ENCODE peak calls at places on chromosome 3, in eight cellular contexts. One of them, this sample, is unnamed.

GRCh38 chr3:70064194-70064787 is 64.8 kb downstream of the SAMMSON start:
- DNase-seq in fibroblast of the conjunctiva: peak
- DNase-seq in activated naive CD4-positive, alpha-beta T cell treated with anti-CD3 and anti-CD28 coated beads, Interleukin-2, amount 10 ng/mL, durations not matched to agents 7 days and 5 days: no peak
- DNase-seq in MG63: no peak
- DNase-seq in activated T-cell treated with anti-CD3 and anti-CD28 coated beads for 4 hours: no peak
- DNase-seq in left ventricle myocardium inferior: no peak
- DNase-seq in T-helper 1 cell: peak
- DNase-seq in SW 1271: no peak
- DNase-seq in this sample: peak

GRCh38 chr3:152149832-152150231 is 118.9 kb upstream of the MBNL1 start:
- DNase-seq in left ventricle myocardium inferior: no peak
- DNase-seq in activated T-cell treated with anti-CD3 and anti-CD28 coated beads for 4 hours: no peak
- DNase-seq in fibroblast of the conjunctiva: no peak
- DNase-seq in SW 1271: no peak
- DNase-seq in T-helper 1 cell: no peak
- DNase-seq in activated naive CD4-positive, alpha-beta T cell treated with anti-CD3 and anti-CD28 coated beads, Interleukin-2, amount 10 ng/mL, durations not matched to agents 7 days and 5 days: no peak
- DNase-seq in MG63: no peak
- DNase-seq in this sample: no peak

GRCh38 chr3:123750659-123751420 is 133.3 kb downstream of the MYLK start:
- DNase-seq in activated naive CD4-positive, alpha-beta T cell treated with anti-CD3 and anti-CD28 coated beads, Interleukin-2, amount 10 ng/mL, durations not matched to agents 7 days and 5 days: no peak
- DNase-seq in MG63: peak
- DNase-seq in SW 1271: peak
- DNase-seq in T-helper 1 cell: no peak
- DNase-seq in fibroblast of the conjunctiva: no peak
- DNase-seq in activated T-cell treated with anti-CD3 and anti-CD28 coated beads for 4 hours: no peak
- DNase-seq in left ventricle myocardium inferior: no peak
- DNase-seq in this sample: peak

GRCh38 chr3:83523470-83524073 is 1435.2 kb upstream of the CADM2 start:
- DNase-seq in activated naive CD4-positive, alpha-beta T cell treated with anti-CD3 and anti-CD28 coated beads, Interleukin-2, amount 10 ng/mL, durations not matched to agents 7 days and 5 days: no peak
- DNase-seq in fibroblast of the conjunctiva: peak
- DNase-seq in MG63: peak
- DNase-seq in SW 1271: no peak
- DNase-seq in activated T-cell treated with anti-CD3 and anti-CD28 coated beads for 4 hours: no peak
- DNase-seq in left ventricle myocardium inferior: no peak
- DNase-seq in T-helper 1 cell: no peak
- DNase-seq in this sample: peak

GRCh38 chr3:12557472-12558105 is 702 bp downstream of the MKRN2 start:
- DNase-seq in fibroblast of the conjunctiva: no peak
- DNase-seq in MG63: no peak
- DNase-seq in left ventricle myocardium inferior: no peak
- DNase-seq in SW 1271: no peak
- DNase-seq in activated T-cell treated with anti-CD3 and anti-CD28 coated beads for 4 hours: no peak
- DNase-seq in T-helper 1 cell: no peak
- DNase-seq in activated naive CD4-positive, alpha-beta T cell treated with anti-CD3 and anti-CD28 coated beads, Interleukin-2, amount 10 ng/mL, durations not matched to agents 7 days and 5 days: no peak
- DNase-seq in this sample: no peak

GRCh38 chr3:41247590-41247989 is 48.3 kb downstream of the CTNNB1 start:
- DNase-seq in activated naive CD4-positive, alpha-beta T cell treated with anti-CD3 and anti-CD28 coated beads, Interleukin-2, amount 10 ng/mL, durations not matched to agents 7 days and 5 days: no peak
- DNase-seq in T-helper 1 cell: no peak
- DNase-seq in SW 1271: no peak
- DNase-seq in MG63: no peak
- DNase-seq in fibroblast of the conjunctiva: no peak
- DNase-seq in left ventricle myocardium inferior: no peak
- DNase-seq in activated T-cell treated with anti-CD3 and anti-CD28 coated beads for 4 hours: no peak
- DNase-seq in this sample: no peak

GRCh38 chr3:43181202-43181910 is 75.5 kb upstream of the POMGNT2 start:
- DNase-seq in left ventricle myocardium inferior: no peak
- DNase-seq in activated T-cell treated with anti-CD3 and anti-CD28 coated beads for 4 hours: peak
- DNase-seq in T-helper 1 cell: peak
- DNase-seq in SW 1271: no peak
- DNase-seq in activated naive CD4-positive, alpha-beta T cell treated with anti-CD3 and anti-CD28 coated beads, Interleukin-2, amount 10 ng/mL, durations not matched to agents 7 days and 5 days: peak
- DNase-seq in fibroblast of the conjunctiva: no peak
- DNase-seq in MG63: no peak
- DNase-seq in this sample: no peak

GRCh38 chr3:193507566-193507965 is 47.1 kb downstream of the ATP13A4 start:
- DNase-seq in MG63: no peak
- DNase-seq in T-helper 1 cell: no peak
- DNase-seq in fibroblast of the conjunctiva: no peak
- DNase-seq in SW 1271: no peak
- DNase-seq in activated naive CD4-positive, alpha-beta T cell treated with anti-CD3 and anti-CD28 coated beads, Interleukin-2, amount 10 ng/mL, durations not matched to agents 7 days and 5 days: no peak
- DNase-seq in activated T-cell treated with anti-CD3 and anti-CD28 coated beads for 4 hours: no peak
- DNase-seq in left ventricle myocardium inferior: no peak
- DNase-seq in this sample: no peak

GRCh38 chr3:120908030-120908802 is at the start of gene STXBP5L:
- DNase-seq in fibroblast of the conjunctiva: peak
- DNase-seq in activated T-cell treated with anti-CD3 and anti-CD28 coated beads for 4 hours: peak
- DNase-seq in left ventricle myocardium inferior: peak
- DNase-seq in T-helper 1 cell: no peak
- DNase-seq in SW 1271: peak
- DNase-seq in MG63: peak
- DNase-seq in activated naive CD4-positive, alpha-beta T cell treated with anti-CD3 and anti-CD28 coated beads, Interleukin-2, amount 10 ng/mL, durations not matched to agents 7 days and 5 days: peak
- DNase-seq in this sample: no peak

GRCh38 chr3:54817628-54818027 is 110.2 kb downstream of the LRTM1 start:
- DNase-seq in activated naive CD4-positive, alpha-beta T cell treated with anti-CD3 and anti-CD28 coated beads, Interleukin-2, amount 10 ng/mL, durations not matched to agents 7 days and 5 days: no peak
- DNase-seq in left ventricle myocardium inferior: no peak
- DNase-seq in T-helper 1 cell: no peak
- DNase-seq in activated T-cell treated with anti-CD3 and anti-CD28 coated beads for 4 hours: no peak
- DNase-seq in SW 1271: no peak
- DNase-seq in MG63: no peak
- DNase-seq in fibroblast of the conjunctiva: no peak
- DNase-seq in this sample: no peak

GRCh38 chr3:167940241-167940640 is 155.5 kb downstream of the GOLIM4 start:
- DNase-seq in MG63: no peak
- DNase-seq in activated naive CD4-positive, alpha-beta T cell treated with anti-CD3 and anti-CD28 coated beads, Interleukin-2, amount 10 ng/mL, durations not matched to agents 7 days and 5 days: no peak
- DNase-seq in activated T-cell treated with anti-CD3 and anti-CD28 coated beads for 4 hours: no peak
- DNase-seq in left ventricle myocardium inferior: no peak
- DNase-seq in SW 1271: no peak
- DNase-seq in fibroblast of the conjunctiva: no peak
- DNase-seq in T-helper 1 cell: no peak
- DNase-seq in this sample: no peak

GRCh38 chr3:31622636-31623288 is 90.0 kb downstream of the STT3B start:
- DNase-seq in activated T-cell treated with anti-CD3 and anti-CD28 coated beads for 4 hours: no peak
- DNase-seq in fibroblast of the conjunctiva: no peak
- DNase-seq in SW 1271: no peak
- DNase-seq in MG63: no peak
- DNase-seq in left ventricle myocardium inferior: no peak
- DNase-seq in activated naive CD4-positive, alpha-beta T cell treated with anti-CD3 and anti-CD28 coated beads, Interleukin-2, amount 10 ng/mL, durations not matched to agents 7 days and 5 days: no peak
- DNase-seq in T-helper 1 cell: no peak
- DNase-seq in this sample: no peak

GRCh38 chr3:59327324-59327939 is 277.6 kb upstream of the CFAP20DC start:
- DNase-seq in MG63: peak
- DNase-seq in T-helper 1 cell: no peak
- DNase-seq in activated naive CD4-positive, alpha-beta T cell treated with anti-CD3 and anti-CD28 coated beads, Interleukin-2, amount 10 ng/mL, durations not matched to agents 7 days and 5 days: no peak
- DNase-seq in activated T-cell treated with anti-CD3 and anti-CD28 coated beads for 4 hours: no peak
- DNase-seq in fibroblast of the conjunctiva: no peak
- DNase-seq in SW 1271: no peak
- DNase-seq in left ventricle myocardium inferior: no peak
- DNase-seq in this sample: peak

GRCh38 chr3:52670621-52671521 is 14.8 kb downstream of the PBRM1 start:
- DNase-seq in left ventricle myocardium inferior: no peak
- DNase-seq in fibroblast of the conjunctiva: peak
- DNase-seq in activated naive CD4-positive, alpha-beta T cell treated with anti-CD3 and anti-CD28 coated beads, Interleukin-2, amount 10 ng/mL, durations not matched to agents 7 days and 5 days: no peak
- DNase-seq in activated T-cell treated with anti-CD3 and anti-CD28 coated beads for 4 hours: no peak
- DNase-seq in MG63: peak
- DNase-seq in SW 1271: peak
- DNase-seq in T-helper 1 cell: no peak
- DNase-seq in this sample: peak

GRCh38 chr3:139846729-139847128 is 88.3 kb upstream of the CLSTN2 start:
- DNase-seq in activated T-cell treated with anti-CD3 and anti-CD28 coated beads for 4 hours: no peak
- DNase-seq in fibroblast of the conjunctiva: no peak
- DNase-seq in T-helper 1 cell: no peak
- DNase-seq in SW 1271: no peak
- DNase-seq in MG63: no peak
- DNase-seq in activated naive CD4-positive, alpha-beta T cell treated with anti-CD3 and anti-CD28 coated beads, Interleukin-2, amount 10 ng/mL, durations not matched to agents 7 days and 5 days: no peak
- DNase-seq in left ventricle myocardium inferior: no peak
- DNase-seq in this sample: no peak

GRCh38 chr3:43346990-43347749 is 60.8 kb downstream of the SNRK start:
- DNase-seq in MG63: no peak
- DNase-seq in fibroblast of the conjunctiva: no peak
- DNase-seq in left ventricle myocardium inferior: no peak
- DNase-seq in SW 1271: no peak
- DNase-seq in T-helper 1 cell: peak
- DNase-seq in activated T-cell treated with anti-CD3 and anti-CD28 coated beads for 4 hours: no peak
- DNase-seq in activated naive CD4-positive, alpha-beta T cell treated with anti-CD3 and anti-CD28 coated beads, Interleukin-2, amount 10 ng/mL, durations not matched to agents 7 days and 5 days: peak
- DNase-seq in this sample: no peak

GRCh38 chr3:108838411-108838810 is 15.8 kb downstream of the TRAT1 start:
- DNase-seq in fibroblast of the conjunctiva: no peak
- DNase-seq in MG63: no peak
- DNase-seq in activated T-cell treated with anti-CD3 and anti-CD28 coated beads for 4 hours: no peak
- DNase-seq in left ventricle myocardium inferior: no peak
- DNase-seq in T-helper 1 cell: no peak
- DNase-seq in SW 1271: no peak
- DNase-seq in activated naive CD4-positive, alpha-beta T cell treated with anti-CD3 and anti-CD28 coated beads, Interleukin-2, amount 10 ng/mL, durations not matched to agents 7 days and 5 days: peak
- DNase-seq in this sample: no peak

GRCh38 chr3:48077835-48078234 is 61.6 kb upstream of the MAP4 start:
- DNase-seq in MG63: no peak
- DNase-seq in fibroblast of the conjunctiva: no peak
- DNase-seq in activated T-cell treated with anti-CD3 and anti-CD28 coated beads for 4 hours: no peak
- DNase-seq in activated naive CD4-positive, alpha-beta T cell treated with anti-CD3 and anti-CD28 coated beads, Interleukin-2, amount 10 ng/mL, durations not matched to agents 7 days and 5 days: no peak
- DNase-seq in left ventricle myocardium inferior: no peak
- DNase-seq in SW 1271: no peak
- DNase-seq in T-helper 1 cell: no peak
- DNase-seq in this sample: no peak

GRCh38 chr3:133996251-133996661 is 33.5 kb downstream of the SLCO2A1 start:
- DNase-seq in fibroblast of the conjunctiva: no peak
- DNase-seq in activated naive CD4-positive, alpha-beta T cell treated with anti-CD3 and anti-CD28 coated beads, Interleukin-2, amount 10 ng/mL, durations not matched to agents 7 days and 5 days: no peak
- DNase-seq in left ventricle myocardium inferior: no peak
- DNase-seq in T-helper 1 cell: no peak
- DNase-seq in SW 1271: no peak
- DNase-seq in activated T-cell treated with anti-CD3 and anti-CD28 coated beads for 4 hours: no peak
- DNase-seq in MG63: no peak
- DNase-seq in this sample: no peak

GRCh38 chr3:46845397-46845859 is 17.8 kb downstream of the MYL3 start:
- DNase-seq in left ventricle myocardium inferior: peak
- DNase-seq in activated naive CD4-positive, alpha-beta T cell treated with anti-CD3 and anti-CD28 coated beads, Interleukin-2, amount 10 ng/mL, durations not matched to agents 7 days and 5 days: no peak
- DNase-seq in T-helper 1 cell: no peak
- DNase-seq in fibroblast of the conjunctiva: peak
- DNase-seq in MG63: peak
- DNase-seq in SW 1271: no peak
- DNase-seq in activated T-cell treated with anti-CD3 and anti-CD28 coated beads for 4 hours: no peak
- DNase-seq in this sample: peak

GRCh38 chr3:149593416-149594160 is 64.2 kb downstream of the WWTR1 start:
- DNase-seq in left ventricle myocardium inferior: no peak
- DNase-seq in activated T-cell treated with anti-CD3 and anti-CD28 coated beads for 4 hours: no peak
- DNase-seq in MG63: no peak
- DNase-seq in SW 1271: no peak
- DNase-seq in T-helper 1 cell: no peak
- DNase-seq in activated naive CD4-positive, alpha-beta T cell treated with anti-CD3 and anti-CD28 coated beads, Interleukin-2, amount 10 ng/mL, durations not matched to agents 7 days and 5 days: no peak
- DNase-seq in fibroblast of the conjunctiva: no peak
- DNase-seq in this sample: no peak

GRCh38 chr3:115783938-115784738 is 160.8 kb downstream of the GAP43 start:
- DNase-seq in T-helper 1 cell: peak
- DNase-seq in left ventricle myocardium inferior: peak
- DNase-seq in SW 1271: peak
- DNase-seq in activated T-cell treated with anti-CD3 and anti-CD28 coated beads for 4 hours: peak
- DNase-seq in fibroblast of the conjunctiva: peak
- DNase-seq in activated naive CD4-positive, alpha-beta T cell treated with anti-CD3 and anti-CD28 coated beads, Interleukin-2, amount 10 ng/mL, durations not matched to agents 7 days and 5 days: peak
- DNase-seq in MG63: peak
- DNase-seq in this sample: peak

GRCh38 chr3:128274837-128275236 is 121.6 kb downstream of the EEFSEC start:
- DNase-seq in activated T-cell treated with anti-CD3 and anti-CD28 coated beads for 4 hours: no peak
- DNase-seq in fibroblast of the conjunctiva: peak
- DNase-seq in SW 1271: no peak
- DNase-seq in MG63: no peak
- DNase-seq in T-helper 1 cell: no peak
- DNase-seq in activated naive CD4-positive, alpha-beta T cell treated with anti-CD3 and anti-CD28 coated beads, Interleukin-2, amount 10 ng/mL, durations not matched to agents 7 days and 5 days: no peak
- DNase-seq in left ventricle myocardium inferior: no peak
- DNase-seq in this sample: peak

GRCh38 chr3:186915808-186916796 is 14.2 kb upstream of the ST6GAL1 start:
- DNase-seq in activated naive CD4-positive, alpha-beta T cell treated with anti-CD3 and anti-CD28 coated beads, Interleukin-2, amount 10 ng/mL, durations not matched to agents 7 days and 5 days: peak
- DNase-seq in fibroblast of the conjunctiva: no peak
- DNase-seq in SW 1271: no peak
- DNase-seq in left ventricle myocardium inferior: no peak
- DNase-seq in MG63: no peak
- DNase-seq in activated T-cell treated with anti-CD3 and anti-CD28 coated beads for 4 hours: no peak
- DNase-seq in T-helper 1 cell: no peak
- DNase-seq in this sample: no peak

GRCh38 chr3:14467723-14468620 is 65.6 kb downstream of the SLC6A6 start:
- DNase-seq in activated naive CD4-positive, alpha-beta T cell treated with anti-CD3 and anti-CD28 coated beads, Interleukin-2, amount 10 ng/mL, durations not matched to agents 7 days and 5 days: peak
- DNase-seq in left ventricle myocardium inferior: no peak
- DNase-seq in activated T-cell treated with anti-CD3 and anti-CD28 coated beads for 4 hours: peak
- DNase-seq in SW 1271: no peak
- DNase-seq in fibroblast of the conjunctiva: no peak
- DNase-seq in MG63: peak
- DNase-seq in T-helper 1 cell: peak
- DNase-seq in this sample: no peak

GRCh38 chr3:29627136-29628117 is 346.6 kb downstream of the RBMS3 start:
- DNase-seq in MG63: no peak
- DNase-seq in activated naive CD4-positive, alpha-beta T cell treated with anti-CD3 and anti-CD28 coated beads, Interleukin-2, amount 10 ng/mL, durations not matched to agents 7 days and 5 days: no peak
- DNase-seq in fibroblast of the conjunctiva: no peak
- DNase-seq in activated T-cell treated with anti-CD3 and anti-CD28 coated beads for 4 hours: no peak
- DNase-seq in SW 1271: no peak
- DNase-seq in T-helper 1 cell: no peak
- DNase-seq in left ventricle myocardium inferior: no peak
- DNase-seq in this sample: no peak

GRCh38 chr3:187290561-187290960 is 976 bp downstream of the MASP1 start:
- DNase-seq in activated naive CD4-positive, alpha-beta T cell treated with anti-CD3 and anti-CD28 coated beads, Interleukin-2, amount 10 ng/mL, durations not matched to agents 7 days and 5 days: no peak
- DNase-seq in MG63: no peak
- DNase-seq in left ventricle myocardium inferior: no peak
- DNase-seq in activated T-cell treated with anti-CD3 and anti-CD28 coated beads for 4 hours: no peak
- DNase-seq in SW 1271: no peak
- DNase-seq in T-helper 1 cell: no peak
- DNase-seq in fibroblast of the conjunctiva: no peak
- DNase-seq in this sample: no peak

GRCh38 chr3:124351430-124352142 is 359.7 kb upstream of the ROPN1 start:
- DNase-seq in MG63: peak
- DNase-seq in left ventricle myocardium inferior: no peak
- DNase-seq in T-helper 1 cell: no peak
- DNase-seq in activated T-cell treated with anti-CD3 and anti-CD28 coated beads for 4 hours: no peak
- DNase-seq in fibroblast of the conjunctiva: peak
- DNase-seq in activated naive CD4-positive, alpha-beta T cell treated with anti-CD3 and anti-CD28 coated beads, Interleukin-2, amount 10 ng/mL, durations not matched to agents 7 days and 5 days: no peak
- DNase-seq in SW 1271: no peak
- DNase-seq in this sample: peak

GRCh38 chr3:171173732-171174131 is 147.2 kb upstream of the SLC2A2 start:
- DNase-seq in left ventricle myocardium inferior: peak
- DNase-seq in T-helper 1 cell: no peak
- DNase-seq in activated naive CD4-positive, alpha-beta T cell treated with anti-CD3 and anti-CD28 coated beads, Interleukin-2, amount 10 ng/mL, durations not matched to agents 7 days and 5 days: no peak
- DNase-seq in SW 1271: no peak
- DNase-seq in MG63: no peak
- DNase-seq in fibroblast of the conjunctiva: no peak
- DNase-seq in activated T-cell treated with anti-CD3 and anti-CD28 coated beads for 4 hours: no peak
- DNase-seq in this sample: no peak

GRCh38 chr3:178001670-178002101 is 534.5 kb upstream of the KCNMB2 start:
- DNase-seq in activated naive CD4-positive, alpha-beta T cell treated with anti-CD3 and anti-CD28 coated beads, Interleukin-2, amount 10 ng/mL, durations not matched to agents 7 days and 5 days: peak
- DNase-seq in activated T-cell treated with anti-CD3 and anti-CD28 coated beads for 4 hours: no peak
- DNase-seq in T-helper 1 cell: no peak
- DNase-seq in MG63: no peak
- DNase-seq in SW 1271: no peak
- DNase-seq in fibroblast of the conjunctiva: no peak
- DNase-seq in left ventricle myocardium inferior: no peak
- DNase-seq in this sample: no peak

GRCh38 chr3:4985330-4986174 is 6.3 kb downstream of the BHLHE40 start:
- DNase-seq in fibroblast of the conjunctiva: no peak
- DNase-seq in activated naive CD4-positive, alpha-beta T cell treated with anti-CD3 and anti-CD28 coated beads, Interleukin-2, amount 10 ng/mL, durations not matched to agents 7 days and 5 days: no peak
- DNase-seq in left ventricle myocardium inferior: no peak
- DNase-seq in activated T-cell treated with anti-CD3 and anti-CD28 coated beads for 4 hours: no peak
- DNase-seq in MG63: peak
- DNase-seq in SW 1271: no peak
- DNase-seq in T-helper 1 cell: no peak
- DNase-seq in this sample: no peak

GRCh38 chr3:123781571-123782275 is 102.4 kb downstream of the MYLK start:
- DNase-seq in fibroblast of the conjunctiva: no peak
- DNase-seq in SW 1271: no peak
- DNase-seq in activated naive CD4-positive, alpha-beta T cell treated with anti-CD3 and anti-CD28 coated beads, Interleukin-2, amount 10 ng/mL, durations not matched to agents 7 days and 5 days: no peak
- DNase-seq in MG63: peak
- DNase-seq in activated T-cell treated with anti-CD3 and anti-CD28 coated beads for 4 hours: no peak
- DNase-seq in left ventricle myocardium inferior: no peak
- DNase-seq in T-helper 1 cell: no peak
- DNase-seq in this sample: no peak

GRCh38 chr3:114498779-114499370 is 205.0 kb downstream of the TIGIT start:
- DNase-seq in fibroblast of the conjunctiva: no peak
- DNase-seq in activated T-cell treated with anti-CD3 and anti-CD28 coated beads for 4 hours: no peak
- DNase-seq in left ventricle myocardium inferior: peak
- DNase-seq in MG63: peak
- DNase-seq in activated naive CD4-positive, alpha-beta T cell treated with anti-CD3 and anti-CD28 coated beads, Interleukin-2, amount 10 ng/mL, durations not matched to agents 7 days and 5 days: no peak
- DNase-seq in T-helper 1 cell: no peak
- DNase-seq in SW 1271: no peak
- DNase-seq in this sample: peak

GRCh38 chr3:141108002-141108401 is 56.9 kb downstream of the SPSB4 start:
- DNase-seq in left ventricle myocardium inferior: no peak
- DNase-seq in fibroblast of the conjunctiva: no peak
- DNase-seq in MG63: no peak
- DNase-seq in activated T-cell treated with anti-CD3 and anti-CD28 coated beads for 4 hours: no peak
- DNase-seq in T-helper 1 cell: no peak
- DNase-seq in activated naive CD4-positive, alpha-beta T cell treated with anti-CD3 and anti-CD28 coated beads, Interleukin-2, amount 10 ng/mL, durations not matched to agents 7 days and 5 days: no peak
- DNase-seq in SW 1271: no peak
- DNase-seq in this sample: no peak